ENCODE peak calls at places on chromosomes 7 and 10, in six cellular contexts. U is body of pancreas; I is HAP-1; F is EL; O is naive thymus-derived CD8-positive, alpha-beta T cell; V is AG08396. A is an unnamed sample.

GRCh38 chr10:27072436-27073114 is 27.7 kb downstream of the ANKRD26 start:
- DNase-seq in O (no peak), I (no peak), V (no peak), U (no peak), F (no peak), A (no peak)

GRCh38 chr10:1205450-1206030 is 149.4 kb downstream of the WDR37 start:
- DNase-seq in O (no peak), V (no peak), U (no peak), F (no peak), I (no peak), A (no peak)

GRCh38 chr7:1339611-1340010 is 106.9 kb downstream of the UNCX start:
- DNase-seq in O (no peak), F (no peak), V (no peak), U (no peak), I (no peak), A (no peak)

GRCh38 chr7:80533287-80533686 is 21.4 kb upstream of the GNAT3 start:
- DNase-seq in I (peak; percentile 51), V (no peak), U (no peak), O (no peak), F (peak; percentile 45), A (no peak)

GRCh38 chr7:148819697-148820332 is 64.3 kb downstream of the EZH2 start:
- DNase-seq in F (peak; percentile 60), O (no peak), I (no peak), U (no peak), V (peak; percentile 38), A (no peak)

GRCh38 chr7:39735903-39736302 is 112.5 kb downstream of the RALA start:
- DNase-seq in F (peak; percentile 44), U (no peak), O (no peak), V (no peak), I (no peak), A (no peak)

GRCh38 chr10:6382081-6382480 is 179.3 kb downstream of the PFKFB3 start:
- DNase-seq in O (peak; percentile 5), F (no peak), V (peak; percentile 43), I (no peak), U (peak; percentile 35), A (no peak)

GRCh38 chr7:120583835-120584586 is 273.9 kb downstream of the TSPAN12 start:
- DNase-seq in I (no peak), V (no peak), F (peak; percentile 94), O (no peak), U (no peak), A (no peak)

GRCh38 chr7:73952266-73952665 is 75.7 kb upstream of the ELN start:
- DNase-seq in O (no peak), F (no peak), V (no peak), U (no peak), I (no peak), A (no peak)

GRCh38 chr7:116571037-116571436 is 46.2 kb downstream of the CAV1 start:
- DNase-seq in I (no peak), U (no peak), F (peak; percentile 84), V (peak; percentile 23), O (no peak), A (no peak)

GRCh38 chr7:121394709-121395140 is 1.4 kb downstream of the FAM3C start:
- DNase-seq in O (no peak), U (peak; percentile 25), V (peak; percentile 8), F (no peak), I (no peak), A (no peak)

GRCh38 chr7:39249635-39250034 is 271.9 kb downstream of the POU6F2 start:
- DNase-seq in U (no peak), F (no peak), V (no peak), O (no peak), I (no peak), A (no peak)

GRCh38 chr10:74163313-74164068 is 12.5 kb downstream of the ADK start:
- DNase-seq in V (no peak), F (no peak), U (no peak), I (no peak), O (no peak), A (no peak)

GRCh38 chr10:23525406-23525805 is 86.5 kb downstream of the OTUD1 start:
- DNase-seq in V (no peak), O (no peak), U (peak; percentile 47), I (no peak), F (peak; percentile 22), A (no peak)

GRCh38 chr7:150769768-150770167 is 30.4 kb downstream of the TMEM176B start:
- DNase-seq in U (no peak), O (no peak), F (no peak), V (no peak), I (no peak), A (no peak)

GRCh38 chr7:96329189-96329588 is 7.3 kb upstream of the SLC25A13 start:
- DNase-seq in U (no peak), V (no peak), F (no peak), I (no peak), O (no peak), A (no peak)

GRCh38 chr10:76874896-76875295 is 762.7 kb downstream of the KCNMA1 start:
- DNase-seq in O (no peak), V (no peak), I (no peak), U (no peak), F (no peak), A (no peak)

GRCh38 chr7:96224682-96225081 is 97.2 kb downstream of the SLC25A13 start:
- DNase-seq in F (no peak), O (no peak), U (no peak), I (peak; percentile 22), V (no peak), A (no peak)

GRCh38 chr7:143416565-143417149 is 8.0 kb upstream of the EPHA1 start:
- DNase-seq in O (peak; percentile 28), U (no peak), F (peak; percentile 53), I (no peak), V (peak; percentile 73), A (peak; percentile 49)

GRCh38 chr7:148303295-148304013 is 287.1 kb upstream of the C7orf33 start:
- DNase-seq in I (peak; percentile 12), V (no peak), F (peak; percentile 55), O (no peak), U (peak; percentile 46), A (no peak)

GRCh38 chr7:120588411-120588810 is 269.5 kb downstream of the TSPAN12 start:
- DNase-seq in F (no peak), U (no peak), I (no peak), V (no peak), O (no peak), A (no peak)

GRCh38 chr7:27712217-27712616 is 27.7 kb upstream of the TAX1BP1 start:
- DNase-seq in V (no peak), F (no peak), I (no peak), O (no peak), U (no peak), A (no peak)

GRCh38 chr10:43249151-43249961 is 17.5 kb downstream of the RASGEF1A start:
- DNase-seq in F (no peak), I (peak; percentile 5), V (no peak), U (no peak), O (no peak), A (no peak)

GRCh38 chr7:57432583-57432982 is 17.4 kb upstream of the ZNF716 start:
- DNase-seq in F (no peak), U (no peak), I (no peak), O (no peak), V (no peak), A (no peak)

GRCh38 chr7:39154815-39155214 is 177.1 kb downstream of the POU6F2 start:
- DNase-seq in U (no peak), O (no peak), V (no peak), I (no peak), F (no peak), A (no peak)

GRCh38 chr7:33195264-33195663 is 65.9 kb downstream of the BBS9 start:
- DNase-seq in U (no peak), O (no peak), I (no peak), V (peak; percentile 30), F (peak; percentile 81), A (no peak)

GRCh38 chr10:48519731-48520506 is 85.0 kb downstream of the ARHGAP22 start:
- DNase-seq in I (no peak), V (no peak), F (no peak), O (no peak), U (no peak), A (no peak)

GRCh38 chr10:109743141-109744120 is 179.9 kb downstream of the XPNPEP1 start:
- DNase-seq in U (no peak), V (no peak), F (peak; percentile 22), I (no peak), O (no peak), A (no peak)

GRCh38 chr10:102414749-102415148 is 3.8 kb downstream of the PSD start:
- DNase-seq in V (no peak), F (no peak), I (no peak), U (no peak), O (no peak), A (no peak)

GRCh38 chr10:69090687-69091450 is 3.0 kb downstream of the SRGN start:
- DNase-seq in U (no peak), V (no peak), O (no peak), F (peak; percentile 35), I (no peak), A (no peak)

GRCh38 chr10:3424102-3424803 is 251.7 kb upstream of the PITRM1 start:
- DNase-seq in F (peak; percentile 70), U (peak; percentile 32), I (no peak), V (no peak), O (no peak), A (no peak)

A was measured in CD8-positive, alpha-beta memory T cell.